ENCODE peak calls at places on chromosomes 12 and 14, in seven cellular contexts. X is glutamatergic neuron; N is Kasumi-1; B is EL; P is suprapubic skin; O is iris pigment epithelial cell; E is stimulated activated CD4-positive, alpha-beta T cell treated with anti-CD3 and anti-CD28 coated beads, TNF-alpha, amount 100 ng/mL, for 48 hours. W is an unnamed sample.
A peak's percentile ranks its signal among the peaks of the same experiment; 100 is the strongest.

GRCh38 chr12:52121848-52122838 is 42.6 kb downstream of the SMIM41 start:
- DNase-seq in E (peak; percentile 60), B (peak; percentile 53), X (peak; percentile 88), O (peak; percentile 46), N (peak; percentile 63), P (no peak), W (no peak)

GRCh38 chr12:78121969-78122610 is 291.4 kb downstream of the NAV3 start:
- DNase-seq in E (no peak), B (no peak), P (no peak), X (no peak), N (no peak), O (peak; percentile 65), W (no peak)

GRCh38 chr12:53234236-53234635 is 2.2 kb upstream of the RARG start:
- DNase-seq in E (no peak), O (no peak), B (no peak), X (peak; percentile 66), N (no peak), P (no peak), W (no peak)

GRCh38 chr12:31006416-31007152 is 67.1 kb upstream of the DDX11 start:
- DNase-seq in N (no peak), X (no peak), P (peak; percentile 56), E (no peak), O (no peak), B (no peak), W (no peak)

GRCh38 chr14:29475641-29476040 is 452.0 kb downstream of the PRKD1 start:
- DNase-seq in E (no peak), O (no peak), P (no peak), N (no peak), B (peak; percentile 72), X (no peak), W (no peak)

GRCh38 chr12:63930971-63931370 is 86.5 kb downstream of the SRGAP1 start:
- DNase-seq in N (no peak), B (peak; percentile 61), O (peak; percentile 66), E (no peak), X (no peak), P (no peak), W (no peak)

GRCh38 chr14:31340297-31341063 is 79.9 kb downstream of the HEATR5A start:
- DNase-seq in E (no peak), O (no peak), B (no peak), P (no peak), X (no peak), N (no peak), W (no peak)

GRCh38 chr14:61111145-61112130 is 130.4 kb downstream of the SLC38A6 start:
- DNase-seq in E (no peak), B (no peak), O (peak; percentile 66), P (no peak), X (no peak), N (no peak), W (no peak)

GRCh38 chr12:56838602-56839488 is 75.7 kb downstream of the HSD17B6 start:
- DNase-seq in N (no peak), O (peak; percentile 46), P (no peak), E (no peak), B (no peak), X (no peak), W (no peak)

GRCh38 chr14:74888164-74889158 is 6.7 kb downstream of the DLST start:
- DNase-seq in E (no peak), B (peak; percentile 61), O (peak; percentile 53), N (no peak), P (no peak), X (no peak), W (no peak)

GRCh38 chr12:92899388-92900001 is 29.6 kb downstream of the EEA1 start:
- DNase-seq in N (no peak), B (peak; percentile 99), P (peak; percentile 90), E (no peak), O (peak; percentile 99), X (no peak), W (no peak)

GRCh38 chr12:1332327-1332726 is 262.1 kb downstream of the FBXL14 start:
- DNase-seq in E (no peak), P (no peak), X (no peak), N (no peak), O (peak; percentile 32), B (no peak), W (no peak)

GRCh38 chr14:64364907-64365306 is 23.2 kb upstream of the MTHFD1 start:
- DNase-seq in N (no peak), X (no peak), O (peak; percentile 55), B (peak; percentile 50), E (no peak), P (no peak), W (no peak)

GRCh38 chr12:75977952-75978671 is 53.5 kb downstream of the PHLDA1 start:
- DNase-seq in E (peak; percentile 70), B (peak; percentile 100), X (no peak), N (peak; percentile 97), O (peak; percentile 100), P (no peak), W (peak; percentile 34)

GRCh38 chr12:96986883-96987523 is 79.9 kb downstream of the NEDD1 start:
- DNase-seq in P (no peak), O (peak; percentile 12), B (peak; percentile 30), X (no peak), E (no peak), N (peak; percentile 50), W (no peak)

GRCh38 chr12:12365931-12366431 is 9.1 kb downstream of the BORCS5 start:
- DNase-seq in P (no peak), N (no peak), B (no peak), E (no peak), X (no peak), O (peak; percentile 49), W (peak; percentile 25)

GRCh38 chr12:74801625-74802024 is 264.0 kb downstream of the ATXN7L3B start:
- DNase-seq in O (peak; percentile 42), N (no peak), B (no peak), P (no peak), E (no peak), X (no peak), W (no peak)

GRCh38 chr14:22646570-22647254 is 2.6 kb upstream of the OR6J1 start:
- DNase-seq in P (no peak), B (peak; percentile 80), E (no peak), O (peak; percentile 85), N (no peak), X (no peak), W (no peak)

GRCh38 chr12:122437656-122438121 is 15.2 kb upstream of the CLIP1 start:
- DNase-seq in N (no peak), E (no peak), O (peak; percentile 39), P (peak; percentile 82), X (peak; percentile 25), B (peak; percentile 68), W (peak; percentile 2)

GRCh38 chr12:77947746-77948145 is 117.1 kb downstream of the NAV3 start:
- DNase-seq in O (no peak), B (no peak), N (no peak), P (no peak), X (no peak), E (no peak), W (no peak)

GRCh38 chr12:118033902-118034301 is 17.4 kb downstream of the RFC5 start:
- DNase-seq in P (no peak), E (no peak), B (no peak), O (no peak), N (no peak), X (no peak), W (no peak)

GRCh38 chr14:74609721-74610120 is 2.3 kb downstream of the LTBP2 start:
- DNase-seq in E (no peak), O (no peak), P (no peak), X (no peak), B (no peak), N (no peak), W (no peak)